ENCODE peak calls at places on chromosomes 12 and 14, in seven cellular contexts. C, T, B, Y, E, F and R are unnamed samples. For H3K4me1, the result is how much of the 10 kb centered on the place peaks cover.

GRCh38 chr12:79547735-79548347 is 142.9 kb downstream of the PAWR start:
- DNase-seq in E (peak), B (peak), Y (peak), T (no peak), C (no peak), F (no peak), R (no peak)

GRCh38 chr12:27696864-27697564 is 767 bp downstream of the REP15 start:
- DNase-seq in Y (no peak), B (no peak), T (no peak), F (no peak), C (no peak), E (no peak), R (no peak)

GRCh38 chr14:86942939-86943338 is 1050.0 kb downstream of the GALC start:
- DNase-seq in Y (no peak), B (no peak), E (no peak), F (no peak), C (no peak), T (no peak), R (no peak)

GRCh38 chr14:91955168-91955567 is 7.7 kb upstream of the FBLN5 start:
- DNase-seq in B (no peak), T (no peak), F (no peak), C (no peak), Y (no peak), E (no peak), R (no peak)

GRCh38 chr12:9240776-9241175 is 32.6 kb upstream of the PZP start:
- DNase-seq in E (no peak), C (no peak), B (no peak), F (no peak), T (no peak), Y (no peak), R (no peak)

GRCh38 chr14:103828315-103828967 is 18.9 kb downstream of the PPP1R13B start:
- DNase-seq in C (no peak), E (peak), F (no peak), Y (peak), B (no peak), T (no peak), R (no peak)

GRCh38 chr12:66352197-66352596 is 49.9 kb downstream of the HELB start:
- DNase-seq in T (no peak), Y (peak), E (no peak), B (no peak), C (no peak), F (no peak), R (no peak)

GRCh38 chr12:132633901-132634300 is 15.3 kb downstream of the P2RX2 start:
- DNase-seq in Y (no peak), E (no peak), B (no peak), F (no peak), C (no peak), T (no peak), R (no peak)

GRCh38 chr14:100028990-100029677 is 36.1 kb upstream of the EVL start:
- DNase-seq in F (no peak), E (no peak), C (no peak), Y (peak), T (no peak), B (no peak), R (no peak)

GRCh38 chr14:99819514-99819913 is 26.3 kb downstream of the EML1 start:
- DNase-seq in T (no peak), C (no peak), F (no peak), B (no peak), E (no peak), Y (no peak), R (no peak)

GRCh38 chr14:91056361-91056760 is 4.1 kb downstream of the RPS6KA5 start:
- DNase-seq in F (no peak), E (no peak), C (no peak), T (no peak), B (no peak), Y (no peak), R (no peak)

GRCh38 chr14:74604896-74605295 is 7.1 kb downstream of the LTBP2 start:
- DNase-seq in C (peak), F (no peak), E (no peak), B (no peak), T (no peak), Y (peak), R (no peak)

GRCh38 chr14:93546642-93547041 is 115.9 kb downstream of the UNC79 start:
- DNase-seq in F (no peak), T (no peak), B (no peak), E (no peak), Y (no peak), C (no peak), R (no peak)

GRCh38 chr12:68899251-68899771 is 33.7 kb downstream of the CPM start:
- DNase-seq in B (no peak), T (no peak), Y (peak), F (no peak), C (no peak), E (peak), R (peak)

GRCh38 chr14:44833376-44833775 is 128.4 kb downstream of the KLHL28 start:
- DNase-seq in Y (no peak), C (no peak), T (no peak), F (no peak), E (no peak), B (no peak), R (no peak)

GRCh38 chr12:254912-255311 is 7.7 kb downstream of the SLC6A13 start:
- DNase-seq in F (no peak), B (no peak), Y (no peak), T (no peak), C (no peak), E (no peak), R (peak)

GRCh38 chr12:51897181-51897580 is 9.3 kb downstream of the ANKRD33 start:
- DNase-seq in C (no peak), T (no peak), E (peak), F (no peak), Y (no peak), B (no peak), R (no peak)

GRCh38 chr12:131912526-131913274 is 16.4 kb upstream of the PUS1 start:
- DNase-seq in E (peak), B (no peak), Y (peak), C (peak), T (no peak), F (no peak), R (peak)

GRCh38 chr14:58793096-58793740 is 155.5 kb downstream of the DACT1 start:
- DNase-seq in T (no peak), C (no peak), B (no peak), Y (no peak), F (no peak), E (no peak), R (no peak)

GRCh38 chr12:55829967-55830600 is 697 bp upstream of the DNAJC14 start:
- DNase-seq in F (peak), Y (peak), E (peak), B (no peak), T (no peak), C (peak), R (peak)

GRCh38 chr14:94904636-94905035 is 134.7 kb upstream of the GSC start:
- DNase-seq in B (peak), Y (peak), T (no peak), E (no peak), C (no peak), F (no peak), R (no peak)

GRCh38 chr14:34843011-34843554 is 32.1 kb downstream of the BAZ1A start:
- DNase-seq in B (no peak), T (no peak), F (no peak), Y (peak), E (no peak), C (no peak), R (no peak)

GRCh38 chr14:68377459-68377858 is 415.4 kb downstream of the ZFP36L1 start:
- DNase-seq in C (peak), T (no peak), F (no peak), B (no peak), Y (no peak), E (peak), R (peak)

GRCh38 chr12:15770021-15770420 is 19.2 kb downstream of the EPS8 start:
- DNase-seq in B (no peak), T (no peak), E (no peak), C (no peak), F (no peak), Y (no peak), R (no peak)

GRCh38 chr12:30850684-30851083 is 75.9 kb upstream of the TSPAN11 start:
- DNase-seq in B (no peak), T (no peak), C (no peak), E (no peak), F (no peak), Y (no peak), R (no peak)

GRCh38 chr14:73771848-73772705 is 57.9 kb upstream of the PNMA1 start:
- DNase-seq in E (no peak), C (peak), T (no peak), F (peak), Y (peak), B (no peak), R (no peak)

GRCh38 chr12:33438890-33439586 is 581 bp downstream of the SYT10 start:
- DNase-seq in B (peak), T (no peak), E (no peak), Y (no peak), F (no peak), C (no peak), R (no peak)

GRCh38 chr12:40225984-40226602 is 1.3 kb downstream of the LRRK2 start:
- DNase-seq in E (no peak), F (no peak), Y (no peak), C (no peak), T (no peak), B (no peak), R (no peak)

GRCh38 chr14:90579088-90579487 is 182.3 kb downstream of the CALM1 start:
- DNase-seq in E (no peak), T (no peak), C (peak), B (no peak), F (no peak), Y (no peak), R (no peak)

GRCh38 chr14:69038449-69039286 is 59.6 kb upstream of the ACTN1 start:
- DNase-seq in B (no peak), Y (peak), C (no peak), F (no peak), E (no peak), T (no peak), R (no peak)

GRCh38 chr14:30450620-30451019 is 108.3 kb upstream of the G2E3 start:
- DNase-seq in Y (peak), F (no peak), T (no peak), E (no peak), C (no peak), B (no peak), R (no peak)

GRCh38 chr12:5442251-5443006 is 10.5 kb downstream of the NTF3 start:
- DNase-seq in C (no peak), B (peak), F (no peak), E (no peak), Y (peak), T (no peak), R (no peak)

GRCh38 chr12:59689776-59690175 is 93.9 kb downstream of the SLC16A7 start:
- DNase-seq in T (no peak), C (no peak), Y (peak), E (no peak), F (no peak), B (no peak), R (no peak)

GRCh38 chr12:127355061-127355820 is 911.7 kb upstream of the TMEM132C start:
- DNase-seq in Y (peak), B (no peak), F (no peak), E (no peak), C (no peak), T (no peak), R (no peak)

GRCh38 chr12:7130791-7131501 is 775 bp downstream of the CLSTN3 start:
- DNase-seq in E (no peak), F (peak), B (no peak), Y (peak), C (no peak), T (no peak), R (peak)

GRCh38 chr14:74566174-74567125 is 45.6 kb downstream of the LTBP2 start:
- DNase-seq in F (no peak), Y (peak), C (peak), T (no peak), E (no peak), B (no peak), R (no peak)

GRCh38 chr12:32895688-32896437 is 714 bp downstream of the PKP2 start:
- DNase-seq in B (no peak), Y (no peak), C (no peak), T (no peak), F (no peak), E (no peak), R (no peak)

GRCh38 chr14:47009615-47010014 is 358.0 kb upstream of the RPL10L start:
- DNase-seq in C (no peak), F (no peak), B (no peak), T (no peak), Y (no peak), E (no peak), R (no peak)

DNA sequence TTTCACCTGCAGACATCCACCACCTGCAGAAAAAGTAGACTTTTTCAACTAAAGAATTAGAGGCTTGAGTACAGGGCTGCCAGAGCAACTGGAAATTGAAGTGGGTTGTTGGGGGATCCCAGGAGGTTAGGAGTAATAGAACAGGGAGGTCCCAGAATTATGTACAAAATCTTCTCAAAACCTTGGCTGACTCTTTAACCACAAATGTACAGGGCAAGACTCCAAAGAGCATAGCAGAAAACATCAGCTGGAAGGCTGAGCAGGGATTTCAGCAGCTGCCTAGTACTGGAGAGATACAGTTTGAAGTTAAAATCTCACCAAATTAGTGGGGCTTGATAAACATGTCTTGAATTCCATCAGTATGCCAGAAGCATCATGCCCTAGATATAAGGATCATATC is 191.6 kb downstream of the CRADD start:
- DNase-seq in T (no peak), B (no peak), E (peak), Y (peak), F (no peak), C (no peak), R (no peak)
- H3K4me1 ChIP-seq in T (under half), B (under half), E (under half), Y (under half), F (under half), C (under half), R (under half)

DNA sequence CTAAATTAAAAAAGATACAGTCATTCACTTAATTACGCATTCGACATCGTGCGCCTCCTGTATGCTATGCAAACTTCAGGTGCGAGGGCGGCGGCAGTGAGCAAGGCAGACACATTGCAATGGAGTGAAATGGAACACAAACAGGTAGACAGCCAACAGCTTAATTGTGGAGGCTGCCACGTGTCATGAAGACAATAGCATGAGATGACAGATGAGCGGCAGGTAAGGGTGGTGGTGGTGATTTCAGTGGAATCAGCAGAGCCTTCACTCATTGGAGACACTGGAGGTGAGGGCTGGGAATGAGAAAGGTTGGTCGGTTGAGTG is 130.7 kb downstream of the TMEM132D start:
- DNase-seq in C (no peak), F (no peak), B (no peak), T (no peak), E (no peak), Y (no peak), R (no peak)
- H3K4me1 ChIP-seq in C (under half), F (under half), B (under half), T (under half), E (under half), Y (under half), R (under half)

DNA sequence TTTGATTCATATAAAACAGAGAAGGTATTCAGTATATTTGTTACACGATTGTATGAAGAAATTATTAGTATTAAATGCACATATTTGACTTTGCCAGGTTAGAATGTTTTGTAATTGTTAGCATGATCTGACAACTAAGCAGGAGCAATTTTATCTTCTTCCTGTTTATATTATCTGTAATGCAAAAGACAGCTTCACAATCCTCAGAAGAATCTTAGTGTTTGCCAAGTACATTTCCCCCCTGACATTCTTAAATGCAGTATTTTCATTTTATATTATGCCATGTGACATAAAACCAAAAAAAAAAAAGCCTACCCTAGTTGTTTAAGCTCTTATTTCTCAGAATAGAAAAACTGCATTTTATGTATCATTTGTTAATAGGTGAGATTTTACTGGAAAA is 469.4 kb downstream of the FOXG1 start:
- DNase-seq in B (no peak), C (no peak), Y (peak), F (no peak), T (no peak), E (no peak), R (no peak)
- H3K4me1 ChIP-seq in B (under half), C (under half), Y (under half), F (under half), T (under half), E (under half), R (under half)

GRCh38 chr12:54356951-54357356 is 7.3 kb downstream of the GPR84 start:
- DNase-seq in F (no peak), E (no peak), T (no peak), B (no peak), C (no peak), Y (no peak), R (no peak)
- H3K4me1 ChIP-seq in F (under half), E (under half), T (under half), B (half or more), C (under half), Y (half or more), R (under half)

DNA sequence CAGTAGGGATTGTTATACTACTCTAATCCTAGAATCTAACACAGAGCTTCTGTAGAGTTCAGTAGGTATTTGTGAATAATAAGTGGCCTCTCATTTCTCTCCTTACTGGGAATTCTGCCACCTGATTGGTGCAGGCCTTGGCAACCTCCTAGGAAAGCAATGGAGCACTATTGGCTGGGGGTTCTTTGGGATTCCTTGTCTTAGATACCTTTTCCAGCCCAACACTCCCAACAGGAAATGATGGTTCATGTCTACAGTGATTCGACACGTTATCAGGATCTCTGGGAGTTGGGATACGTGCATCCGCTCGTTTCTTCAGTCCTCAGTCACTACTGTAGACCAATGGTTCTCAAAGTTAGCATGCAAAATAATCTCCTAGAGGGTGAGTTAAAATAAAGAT is 67.4 kb downstream of the ELK3 start:
- DNase-seq in T (no peak), C (no peak), Y (no peak), E (no peak), F (no peak), B (no peak), R (no peak)
- H3K4me1 ChIP-seq in T (under half), C (under half), Y (under half), E (under half), F (under half), B (under half), R (under half)

DNA sequence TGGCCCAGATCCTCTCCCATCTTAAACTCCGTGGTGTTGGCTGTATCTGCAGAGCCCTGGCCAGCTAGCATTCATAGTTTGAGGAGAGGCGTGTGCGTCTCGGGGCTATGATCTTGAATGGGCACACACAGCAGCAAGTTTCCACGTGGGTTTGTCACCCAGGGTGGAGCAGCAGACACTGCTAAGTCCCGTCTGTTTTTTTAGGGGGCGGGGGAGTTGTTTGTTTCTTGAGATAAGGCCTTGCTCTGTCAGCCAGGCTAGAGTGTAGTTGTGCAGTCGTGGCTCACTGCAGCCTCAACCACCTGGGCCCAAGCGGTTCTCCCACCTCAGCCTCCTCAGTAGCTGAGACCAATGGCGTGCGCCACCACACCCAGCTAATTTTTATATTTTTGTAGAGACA is 20.1 kb upstream of the TEX22 start:
- DNase-seq in F (no peak), T (no peak), E (no peak), B (no peak), Y (no peak), C (no peak), R (no peak)
- H3K4me1 ChIP-seq in F (under half), T (under half), E (under half), B (under half), Y (under half), C (under half), R (under half)

GRCh38 chr12:110543965-110544364 is 39.2 kb downstream of the PPTC7 start:
- DNase-seq in E (no peak), F (no peak), Y (no peak), B (no peak), T (no peak), C (no peak), R (no peak)
- H3K4me1 ChIP-seq in E (half or more), F (under half), Y (half or more), B (under half), T (under half), C (half or more), R (under half)

DNA sequence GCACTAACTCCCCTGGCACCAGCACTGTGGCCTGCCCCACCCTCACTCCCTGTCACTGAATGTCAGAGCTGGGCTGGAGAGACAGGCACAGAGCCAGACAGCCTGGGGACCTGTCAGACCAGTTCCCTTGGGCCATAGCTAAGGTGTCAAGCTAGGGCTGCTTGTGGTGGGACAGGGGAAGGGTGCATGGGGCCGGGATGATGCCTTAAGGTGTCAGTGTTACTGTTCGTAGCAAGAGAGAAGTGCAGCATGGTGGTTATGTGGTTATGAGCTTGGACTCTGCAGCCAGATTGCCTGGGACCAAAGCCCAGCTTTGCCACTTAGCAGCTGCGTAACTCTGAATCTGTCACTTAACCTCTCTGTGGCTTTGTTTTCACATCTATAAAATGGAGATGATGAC is 3.8 kb downstream of the RAPGEF3 start:
- DNase-seq in E (no peak), Y (no peak), F (no peak), T (no peak), B (no peak), C (no peak), R (peak)
- H3K4me1 ChIP-seq in E (half or more), Y (under half), F (under half), T (under half), B (under half), C (under half), R (under half)

DNA sequence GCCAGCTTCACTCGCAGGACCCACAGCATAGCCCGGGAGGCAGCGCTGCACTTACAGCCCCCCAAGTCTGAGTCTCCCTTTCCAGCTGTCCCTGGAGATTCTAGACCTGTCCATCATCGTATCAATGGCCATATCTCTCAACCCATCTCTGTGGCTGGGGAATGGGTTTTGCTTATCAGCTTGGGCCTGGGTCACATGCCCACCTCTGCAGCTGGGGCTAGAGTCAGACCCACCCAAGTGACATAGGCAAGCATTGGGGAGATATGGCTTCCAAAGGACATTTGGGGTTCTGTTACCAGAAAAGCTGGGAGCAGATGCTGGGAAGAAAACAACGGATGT is 14.0 kb downstream of the P2RX4 start:
- DNase-seq in C (no peak), B (no peak), E (no peak), F (no peak), Y (no peak), T (no peak), R (no peak)
- H3K4me1 ChIP-seq in C (under half), B (under half), E (under half), F (half or more), Y (under half), T (under half), R (under half)

GRCh38 chr12:117090816-117091711 is 8.2 kb downstream of the TESC start:
- DNase-seq in E (no peak), T (no peak), F (no peak), C (no peak), B (no peak), Y (no peak), R (no peak)
- H3K4me1 ChIP-seq in E (under half), T (under half), F (under half), C (under half), B (under half), Y (under half), R (under half)